ENCODE peak calls at places on chromosomes 13 and 19, in six cellular contexts. S is H1, L is IMR-90, P is H9, U is mesendoderm, X is mesenchymal stem cell. C is an unnamed sample.
A peak's percentile ranks its signal among the peaks of the same experiment; 100 is the strongest.

GRCh38 chr19:11574689-11575088 is 2.8 kb downstream of the ACP5 start:
- DNase-seq in L (no peak), S (no peak), U (no peak), P (no peak), X (no peak), C (no peak)

GRCh38 chr19:39038098-39038497 is 5.7 kb upstream of the FBXO27 start:
- DNase-seq in S (no peak), P (peak; percentile 83), X (peak; percentile 32), U (peak; percentile 81), L (peak; percentile 25), C (peak; percentile 40)

GRCh38 chr13:75739244-75739868 is 103.2 kb downstream of the LMO7 start:
- DNase-seq in P (no peak), X (no peak), U (no peak), S (no peak), L (peak; percentile 35), C (no peak)

GRCh38 chr13:111388851-111389500 is 68.5 kb downstream of the TEX29 start:
- DNase-seq in U (no peak), L (no peak), X (no peak), S (no peak), P (no peak), C (no peak)

GRCh38 chr19:33621065-33621785 is 528 bp upstream of the CHST8 start:
- DNase-seq in X (no peak), P (no peak), L (no peak), U (no peak), S (no peak), C (no peak)

GRCh38 chr19:40726279-40726678 is 9.4 kb downstream of the ITPKC start:
- DNase-seq in P (no peak), S (no peak), U (no peak), L (no peak), X (peak; percentile 36), C (no peak)

GRCh38 chr19:42488783-42489521 is 39.3 kb downstream of the CEACAM1 start:
- DNase-seq in U (no peak), P (no peak), L (no peak), S (no peak), X (no peak), C (peak; percentile 67)

GRCh38 chr19:35451278-35452096 is 3.4 kb downstream of the FFAR2 start:
- DNase-seq in P (no peak), S (no peak), X (no peak), U (no peak), L (no peak), C (no peak)

GRCh38 chr19:41753159-41753558 is 2.2 kb upstream of the CEACAM6 start:
- DNase-seq in S (no peak), L (no peak), U (peak; percentile 55), P (peak; percentile 65), X (no peak), C (peak; percentile 46)

GRCh38 chr13:113087923-113088690 is 17.5 kb upstream of the F7 start:
- DNase-seq in U (no peak), X (no peak), P (no peak), L (no peak), S (no peak), C (no peak)

GRCh38 chr13:97946951-97947588 is 6.4 kb upstream of the IPO5 start:
- DNase-seq in U (no peak), X (peak; percentile 73), S (no peak), P (no peak), L (peak; percentile 90), C (peak; percentile 73)

GRCh38 chr19:12482505-12482886 is 2.1 kb downstream of the ZNF709 start:
- DNase-seq in L (no peak), U (no peak), X (peak; percentile 15), S (no peak), P (no peak), C (no peak)

GRCh38 chr19:14544047-14544446 is 14.7 kb downstream of the TECR start:
- DNase-seq in L (no peak), U (peak; percentile 42), X (no peak), P (no peak), S (no peak), C (no peak)

GRCh38 chr19:14544977-14545715 is 15.8 kb downstream of the TECR start:
- DNase-seq in X (no peak), L (no peak), U (no peak), S (no peak), P (no peak), C (no peak)

GRCh38 chr19:14545716-14546082 is 16.3 kb downstream of the TECR start:
- DNase-seq in L (no peak), S (no peak), U (no peak), P (no peak), X (no peak), C (no peak)

GRCh38 chr19:14540741-14541525 is 11.5 kb downstream of the TECR start:
- DNase-seq in S (no peak), U (no peak), L (no peak), P (no peak), X (no peak), C (no peak)

GRCh38 chr19:14542721-14543328 is 13.4 kb downstream of the TECR start:
- DNase-seq in X (peak; percentile 47), P (peak; percentile 28), S (no peak), U (peak; percentile 40), L (no peak), C (no peak)
- H2BK5ac ChIP-seq in X (no peak overlapping the region), P (no peak overlapping the region), S (no peak overlapping the region), U (no peak overlapping the region), L (no peak overlapping the region), C (no peak overlapping the region)

GRCh38 chr13:80448725-80449124 is 107.8 kb upstream of the SPRY2 start:
- DNase-seq in X (no peak), L (no peak), U (no peak), S (no peak), P (no peak), C (no peak)
- H3K4me1 ChIP-seq in X (peaks cover 3% of the 10 kb centered on the region), L (no peaks in the 10 kb centered on the region), U (no peaks in the 10 kb centered on the region), S (no peaks in the 10 kb centered on the region), P (peaks cover 3% of the 10 kb centered on the region), C (no peaks in the 10 kb centered on the region)

GRCh38 chr13:21176195-21176981 is at the start of the genes MRPL57 and SKA3:
- DNase-seq in L (peak; percentile 91), P (peak; percentile 97), U (peak; percentile 98), X (peak; percentile 95), S (peak; percentile 95), C (peak; percentile 96)

GRCh38 chr13:21176982-21177284 is 475 bp downstream of the MRPL57 start:
- DNase-seq in L (no peak), P (no peak), S (no peak), X (no peak), U (no peak), C (no peak)

GRCh38 chr13:21171420-21171819 is 4.9 kb downstream of the SKA3 start:
- DNase-seq in X (no peak), P (no peak), L (no peak), S (no peak), U (no peak), C (no peak)

GRCh38 chr13:21181671-21182070 is 5.2 kb downstream of the MRPL57 start:
- DNase-seq in U (no peak), S (no peak), P (no peak), X (no peak), L (no peak), C (no peak)

DNA sequence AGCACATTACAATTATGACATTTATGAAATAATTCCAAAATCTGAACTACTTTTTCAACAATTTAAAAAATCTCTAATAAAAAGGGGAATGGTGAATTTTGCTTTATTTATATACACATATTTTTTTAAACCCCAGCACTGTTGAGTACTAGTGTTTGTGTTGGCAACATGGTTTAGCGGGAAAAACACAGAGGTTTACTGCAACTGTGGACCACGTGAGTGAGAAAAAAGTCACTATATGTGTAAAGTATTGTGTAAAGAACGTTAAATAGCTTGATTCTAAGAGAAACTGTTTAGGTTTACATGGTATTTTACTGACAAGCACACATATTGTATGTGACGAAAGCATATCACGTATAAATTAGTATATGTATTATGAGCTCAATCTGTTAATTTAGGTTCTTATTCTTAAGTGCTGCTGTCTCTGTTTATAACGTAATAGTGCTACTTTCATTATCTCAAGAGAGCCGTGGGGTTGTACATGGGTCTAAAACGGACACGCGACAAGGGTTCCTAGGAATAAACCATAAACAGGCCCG is 627 bp downstream of the SKA3 start:
- DNase-seq in S (no peak), X (no peak), L (peak; percentile 28), P (no peak), U (peak; percentile 16), C (peak; percentile 10)
- H2BK5ac ChIP-seq in S (peak overlapping the region; percentile 99), X (no peak overlapping the region), L (peak overlapping the region; percentile 28), P (peak overlapping the region; percentile 58), U (peak overlapping the region; percentile 98), C (peak overlapping the region; percentile 15)

DNA sequence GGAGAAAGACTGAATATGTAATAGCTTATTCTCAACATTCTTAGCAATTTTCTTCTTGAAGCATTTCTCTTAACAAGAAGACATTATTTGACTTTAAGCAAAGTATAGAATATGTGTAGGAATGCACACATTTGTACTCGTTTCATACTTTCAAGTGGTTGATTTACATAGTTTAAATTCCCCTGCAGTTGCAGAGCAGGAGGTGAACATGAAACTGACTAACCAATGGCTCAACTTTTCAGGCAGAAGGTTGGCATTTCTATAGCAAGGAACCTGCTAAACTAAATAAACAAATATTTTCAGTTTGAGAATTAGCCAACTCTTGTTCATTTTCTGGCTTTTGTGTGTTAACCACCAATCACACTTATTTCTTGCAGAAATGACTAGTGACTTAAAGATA is 145.4 kb upstream of the MYO16 start:
- DNase-seq in X (no peak), P (no peak), U (no peak), S (no peak), L (no peak), C (no peak)
- H3K4me1 ChIP-seq in X (no peaks in the 10 kb centered on the region), P (no peaks in the 10 kb centered on the region), U (no peaks in the 10 kb centered on the region), S (no peaks in the 10 kb centered on the region), L (no peaks in the 10 kb centered on the region), C (no peaks in the 10 kb centered on the region)

DNA sequence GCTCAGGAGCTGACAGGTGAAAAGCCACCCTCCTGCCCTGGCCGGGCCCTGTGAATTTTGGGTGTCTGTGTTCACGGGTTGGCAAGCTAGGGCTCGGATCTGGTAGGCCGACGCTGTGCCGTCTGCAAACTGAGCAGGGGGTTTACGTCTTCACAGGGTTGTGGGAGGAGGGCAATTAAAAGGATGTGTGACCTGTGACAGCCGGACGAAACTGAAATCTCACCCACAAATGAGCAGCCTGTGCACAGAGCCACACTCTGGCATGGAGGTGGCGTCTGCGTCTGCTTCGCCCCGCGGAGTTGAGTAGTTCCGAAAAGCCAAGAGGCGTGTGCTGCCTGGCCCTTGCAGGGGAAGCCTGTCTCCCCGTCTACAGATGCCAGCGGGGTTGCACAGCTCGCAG is 117.3 kb downstream of the KDM4B start:
- DNase-seq in P (no peak), S (no peak), L (no peak), U (no peak), X (no peak), C (no peak)
- H2BK5ac ChIP-seq in P (no peak overlapping the region), S (no peak overlapping the region), L (no peak overlapping the region), U (no peak overlapping the region), X (no peak overlapping the region), C (no peak overlapping the region)

C was measured in trophoblast cell.